ENCODE peak calls at places on chromosomes 16 and 17, in eight cellular contexts. One of them, this sample, is unnamed.

GRCh38 chr17:57294629-57295501 is 38.5 kb downstream of the MSI2 start:
- DNase-seq in PC-3: peak
- DNase-seq in AG04450: no peak
- DNase-seq in RWPE1: no peak
- DNase-seq in body of pancreas: no peak
- DNase-seq in fibroblast of lung: peak
- DNase-seq in lung: no peak
- DNase-seq in upper lobe of right lung: no peak
- DNase-seq in this sample: no peak

GRCh38 chr17:78019976-78020716 is 61.6 kb downstream of the TNRC6C start:
- DNase-seq in PC-3: no peak
- DNase-seq in AG04450: no peak
- DNase-seq in RWPE1: no peak
- DNase-seq in body of pancreas: no peak
- DNase-seq in fibroblast of lung: no peak
- DNase-seq in lung: no peak
- DNase-seq in upper lobe of right lung: no peak
- DNase-seq in this sample: no peak

GRCh38 chr16:15575293-15576049 is 67.5 kb downstream of the MARF1 start:
- DNase-seq in PC-3: no peak
- DNase-seq in AG04450: no peak
- DNase-seq in RWPE1: no peak
- DNase-seq in body of pancreas: no peak
- DNase-seq in fibroblast of lung: no peak
- DNase-seq in lung: no peak
- DNase-seq in upper lobe of right lung: no peak
- DNase-seq in this sample: no peak

GRCh38 chr16:401468-402348 is at the start of gene DECR2:
- DNase-seq in PC-3: peak
- DNase-seq in AG04450: peak
- DNase-seq in RWPE1: peak
- DNase-seq in body of pancreas: peak
- DNase-seq in fibroblast of lung: peak
- DNase-seq in lung: peak
- DNase-seq in upper lobe of right lung: peak
- DNase-seq in this sample: peak

GRCh38 chr16:77431131-77431670 is 3.6 kb downstream of the ADAMTS18 start:
- DNase-seq in PC-3: peak
- DNase-seq in AG04450: no peak
- DNase-seq in RWPE1: no peak
- DNase-seq in body of pancreas: no peak
- DNase-seq in fibroblast of lung: no peak
- DNase-seq in lung: no peak
- DNase-seq in upper lobe of right lung: no peak
- DNase-seq in this sample: no peak

GRCh38 chr17:67126983-67127382 is 82.6 kb downstream of the CACNG1 start:
- DNase-seq in PC-3: no peak
- DNase-seq in AG04450: no peak
- DNase-seq in RWPE1: no peak
- DNase-seq in body of pancreas: no peak
- DNase-seq in fibroblast of lung: no peak
- DNase-seq in lung: no peak
- DNase-seq in upper lobe of right lung: no peak
- DNase-seq in this sample: no peak

GRCh38 chr16:29192329-29193247 is 207.7 kb downstream of the LAT start:
- DNase-seq in PC-3: no peak
- DNase-seq in AG04450: no peak
- DNase-seq in RWPE1: no peak
- DNase-seq in body of pancreas: no peak
- DNase-seq in fibroblast of lung: no peak
- DNase-seq in lung: no peak
- DNase-seq in upper lobe of right lung: peak
- DNase-seq in this sample: no peak

GRCh38 chr16:57797526-57798266 is 4.6 kb downstream of the KIFC3 start:
- DNase-seq in PC-3: peak
- DNase-seq in AG04450: no peak
- DNase-seq in RWPE1: peak
- DNase-seq in body of pancreas: peak
- DNase-seq in fibroblast of lung: no peak
- DNase-seq in lung: peak
- DNase-seq in upper lobe of right lung: peak
- DNase-seq in this sample: no peak

GRCh38 chr17:7840875-7841274 is 6.9 kb downstream of the KDM6B start:
- DNase-seq in PC-3: no peak
- DNase-seq in AG04450: no peak
- DNase-seq in RWPE1: no peak
- DNase-seq in body of pancreas: no peak
- DNase-seq in fibroblast of lung: no peak
- DNase-seq in lung: no peak
- DNase-seq in upper lobe of right lung: no peak
- DNase-seq in this sample: no peak

GRCh38 chr17:58783380-58783779 is 27.7 kb downstream of the PPM1E start:
- DNase-seq in PC-3: peak
- DNase-seq in AG04450: no peak
- DNase-seq in RWPE1: peak
- DNase-seq in body of pancreas: no peak
- DNase-seq in fibroblast of lung: peak
- DNase-seq in lung: no peak
- DNase-seq in upper lobe of right lung: no peak
- DNase-seq in this sample: no peak

GRCh38 chr17:45776896-45777295 is 7.2 kb upstream of the CRHR1 start:
- DNase-seq in PC-3: no peak
- DNase-seq in AG04450: no peak
- DNase-seq in RWPE1: no peak
- DNase-seq in body of pancreas: no peak
- DNase-seq in fibroblast of lung: no peak
- DNase-seq in lung: no peak
- DNase-seq in upper lobe of right lung: no peak
- DNase-seq in this sample: no peak

GRCh38 chr16:83733301-83733700 is 74.5 kb upstream of the HSBP1 start:
- DNase-seq in PC-3: no peak
- DNase-seq in AG04450: peak
- DNase-seq in RWPE1: no peak
- DNase-seq in body of pancreas: no peak
- DNase-seq in fibroblast of lung: peak
- DNase-seq in lung: no peak
- DNase-seq in upper lobe of right lung: no peak
- DNase-seq in this sample: no peak

DNA sequence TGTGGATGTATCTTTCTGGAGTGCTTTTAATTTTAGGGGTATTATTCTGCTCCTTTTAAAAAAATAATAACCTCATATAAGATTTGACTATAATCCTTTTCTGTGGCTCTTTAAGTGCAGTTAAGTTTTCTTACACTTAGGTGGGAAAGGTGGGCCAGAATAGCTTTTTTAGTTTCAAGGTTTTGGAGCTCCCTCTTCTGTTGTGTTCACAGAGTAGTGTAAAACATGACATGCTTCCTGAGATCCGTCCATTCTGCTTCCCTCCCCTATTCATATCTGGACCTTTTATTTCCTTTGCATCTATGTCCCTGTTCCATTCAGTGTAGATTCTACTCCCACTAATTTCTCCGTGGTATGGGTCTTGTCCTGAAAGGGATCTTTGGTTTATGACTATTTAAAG is 12.8 kb downstream of the LRRC36 start:
- DNase-seq in PC-3: peak
- DNase-seq in AG04450: peak
- DNase-seq in RWPE1: no peak
- DNase-seq in body of pancreas: no peak
- DNase-seq in fibroblast of lung: peak
- DNase-seq in lung: no peak
- DNase-seq in upper lobe of right lung: no peak
- DNase-seq in this sample: peak
- TF ChIP-seq CTCF in PC-3: peak
- TF ChIP-seq CTCF in AG04450: peak
- TF ChIP-seq CTCF in RWPE1: no peak
- TF ChIP-seq CTCF in body of pancreas: no peak
- TF ChIP-seq CTCF in fibroblast of lung: peak
- TF ChIP-seq CTCF in lung: no peak
- TF ChIP-seq CTCF in upper lobe of right lung: no peak
- TF ChIP-seq CTCF in this sample: peak

DNA sequence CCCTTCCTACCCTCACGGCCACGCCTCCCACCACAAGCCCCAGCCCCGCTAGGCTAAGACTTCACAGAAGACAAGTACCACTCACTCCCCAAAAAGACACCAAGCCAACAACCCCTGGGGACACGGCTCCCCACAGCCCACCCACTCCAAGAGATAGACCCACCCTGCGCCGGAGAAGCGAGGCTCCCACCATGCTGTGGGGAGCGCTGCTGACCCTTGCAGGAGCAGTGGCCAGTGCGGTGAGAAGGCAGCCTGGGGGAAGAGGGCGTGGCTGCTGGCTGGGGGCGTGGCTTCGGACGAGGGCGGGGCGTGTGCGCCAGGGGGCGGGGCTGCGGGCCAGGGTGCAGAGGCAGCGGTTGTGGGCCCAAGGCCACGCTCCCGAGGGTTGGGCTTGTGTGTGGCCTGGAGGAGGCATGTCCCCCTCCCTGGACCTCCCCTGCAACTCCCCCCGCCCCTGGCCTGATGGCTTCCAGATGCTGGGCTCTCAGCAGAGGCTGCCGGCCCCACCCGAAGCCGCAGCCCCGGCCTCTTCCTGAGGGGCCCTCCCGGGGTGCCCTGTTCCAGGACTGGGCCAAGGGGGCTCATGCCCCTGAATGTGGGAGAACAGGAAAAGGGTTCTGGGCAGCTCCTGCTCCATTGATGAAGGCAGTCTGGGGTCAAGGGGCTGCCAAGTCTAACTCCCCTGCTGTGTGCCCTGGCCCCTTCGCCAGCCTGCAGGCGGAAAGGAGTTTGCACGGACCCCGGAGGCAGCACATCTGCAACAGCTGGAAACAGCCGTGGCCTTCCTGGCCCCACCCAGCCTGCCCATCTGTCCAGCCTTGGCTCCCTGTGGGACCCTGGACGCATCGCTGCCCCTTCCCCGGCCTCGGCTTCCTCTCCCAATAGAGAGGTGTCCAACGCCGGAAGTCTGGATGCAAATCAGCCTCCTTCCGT is 9.1 kb downstream of the TFAP4 start:
- DNase-seq in PC-3: no peak
- DNase-seq in AG04450: peak
- DNase-seq in RWPE1: peak
- DNase-seq in body of pancreas: peak
- DNase-seq in fibroblast of lung: peak
- DNase-seq in lung: peak
- DNase-seq in upper lobe of right lung: peak
- DNase-seq in this sample: peak
- TF ChIP-seq CTCF in PC-3: no peak
- TF ChIP-seq CTCF in AG04450: no peak
- TF ChIP-seq CTCF in RWPE1: no peak
- TF ChIP-seq CTCF in body of pancreas: no peak
- TF ChIP-seq CTCF in fibroblast of lung: no peak
- TF ChIP-seq CTCF in lung: no peak
- TF ChIP-seq CTCF in upper lobe of right lung: no peak
- TF ChIP-seq CTCF in this sample: no peak

DNA sequence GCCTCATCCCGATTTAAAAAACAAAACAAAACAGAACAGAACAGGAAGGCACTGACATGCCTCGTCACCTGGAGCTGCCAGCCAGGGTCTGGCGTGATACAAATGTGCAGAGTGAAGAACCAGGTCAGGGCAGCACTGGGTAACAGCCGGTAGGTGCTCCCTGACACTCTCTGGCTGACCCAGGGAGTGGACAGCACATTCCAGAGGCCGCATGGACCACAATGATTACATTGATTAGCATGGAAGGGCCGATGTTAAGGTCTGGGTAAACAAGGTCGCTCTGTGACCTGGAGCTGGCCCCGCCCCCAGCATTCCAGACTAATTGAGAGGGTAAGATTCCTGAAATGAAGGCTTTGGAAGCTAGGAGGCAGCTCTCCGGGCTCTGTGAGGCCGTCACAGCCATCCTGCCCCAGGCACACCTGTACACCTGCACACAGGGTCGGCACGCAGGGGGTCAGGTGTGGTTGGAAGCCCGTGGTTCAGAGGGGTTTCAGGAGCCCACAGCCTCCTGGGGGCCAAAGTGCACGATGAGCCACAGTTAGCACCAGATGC is 21.4 kb downstream of the PIEZO1 start:
- DNase-seq in PC-3: no peak
- DNase-seq in AG04450: no peak
- DNase-seq in RWPE1: no peak
- DNase-seq in body of pancreas: peak
- DNase-seq in fibroblast of lung: no peak
- DNase-seq in lung: peak
- DNase-seq in upper lobe of right lung: peak
- DNase-seq in this sample: no peak
- TF ChIP-seq CTCF in PC-3: no peak
- TF ChIP-seq CTCF in AG04450: no peak
- TF ChIP-seq CTCF in RWPE1: no peak
- TF ChIP-seq CTCF in body of pancreas: no peak
- TF ChIP-seq CTCF in fibroblast of lung: no peak
- TF ChIP-seq CTCF in lung: no peak
- TF ChIP-seq CTCF in upper lobe of right lung: peak
- TF ChIP-seq CTCF in this sample: no peak

GRCh38 chr16:87470332-87470731 is 22.5 kb downstream of the ZCCHC14 start:
- DNase-seq in PC-3: no peak
- DNase-seq in AG04450: no peak
- DNase-seq in RWPE1: no peak
- DNase-seq in body of pancreas: no peak
- DNase-seq in fibroblast of lung: no peak
- DNase-seq in lung: no peak
- DNase-seq in upper lobe of right lung: no peak
- DNase-seq in this sample: no peak
- TF ChIP-seq CTCF in PC-3: no peak
- TF ChIP-seq CTCF in AG04450: no peak
- TF ChIP-seq CTCF in RWPE1: no peak
- TF ChIP-seq CTCF in body of pancreas: no peak
- TF ChIP-seq CTCF in fibroblast of lung: no peak
- TF ChIP-seq CTCF in lung: no peak
- TF ChIP-seq CTCF in upper lobe of right lung: no peak
- TF ChIP-seq CTCF in this sample: no peak

GRCh38 chr17:76753061-76753961 is 15.4 kb downstream of the MFSD11 start:
- DNase-seq in PC-3: peak
- DNase-seq in AG04450: no peak
- DNase-seq in RWPE1: no peak
- DNase-seq in body of pancreas: no peak
- DNase-seq in fibroblast of lung: no peak
- DNase-seq in lung: no peak
- DNase-seq in upper lobe of right lung: no peak
- DNase-seq in this sample: no peak
- TF ChIP-seq CTCF in PC-3: no peak
- TF ChIP-seq CTCF in AG04450: no peak
- TF ChIP-seq CTCF in RWPE1: no peak
- TF ChIP-seq CTCF in body of pancreas: no peak
- TF ChIP-seq CTCF in fibroblast of lung: no peak
- TF ChIP-seq CTCF in lung: no peak
- TF ChIP-seq CTCF in upper lobe of right lung: no peak
- TF ChIP-seq CTCF in this sample: no peak